ENCODE peak calls at places on chromosomes 6 and 20, in ten cellular contexts. One of them, this sample, is unnamed.

GRCh38 chr6:47964994-47965393 is 146.0 kb downstream of the PTCHD4 start:
- DNase-seq in adrenal gland: no peak
- DNase-seq in fibroblast of lung: no peak
- DNase-seq in Panc1: no peak
- DNase-seq in coronary artery: no peak
- DNase-seq in heart right ventricle: no peak
- DNase-seq in GM23338: no peak
- DNase-seq in IMR-90: no peak
- DNase-seq in lower leg skin: no peak
- DNase-seq in AG04449: no peak
- DNase-seq in this sample: no peak

GRCh38 chr6:90274481-90275030 is 22.1 kb downstream of the BACH2 start:
- DNase-seq in Panc1: no peak
- DNase-seq in adrenal gland: no peak
- DNase-seq in coronary artery: no peak
- DNase-seq in GM23338: peak
- DNase-seq in lower leg skin: no peak
- DNase-seq in heart right ventricle: no peak
- DNase-seq in AG04449: no peak
- DNase-seq in fibroblast of lung: no peak
- DNase-seq in IMR-90: no peak
- DNase-seq in this sample: no peak

GRCh38 chr6:97095466-97095865 is 170.9 kb downstream of the KLHL32 start:
- DNase-seq in IMR-90: no peak
- DNase-seq in Panc1: no peak
- DNase-seq in adrenal gland: no peak
- DNase-seq in GM23338: no peak
- DNase-seq in fibroblast of lung: no peak
- DNase-seq in AG04449: no peak
- DNase-seq in coronary artery: no peak
- DNase-seq in lower leg skin: no peak
- DNase-seq in heart right ventricle: no peak
- DNase-seq in this sample: no peak

GRCh38 chr6:39200498-39201020 is 28.7 kb downstream of the KCNK5 start:
- DNase-seq in fibroblast of lung: no peak
- DNase-seq in GM23338: no peak
- DNase-seq in Panc1: no peak
- DNase-seq in IMR-90: no peak
- DNase-seq in coronary artery: no peak
- DNase-seq in heart right ventricle: no peak
- DNase-seq in adrenal gland: no peak
- DNase-seq in AG04449: no peak
- DNase-seq in lower leg skin: no peak
- DNase-seq in this sample: no peak

GRCh38 chr6:89258912-89259311 is 41.8 kb upstream of the GABRR1 start:
- DNase-seq in Panc1: no peak
- DNase-seq in adrenal gland: no peak
- DNase-seq in IMR-90: no peak
- DNase-seq in GM23338: no peak
- DNase-seq in lower leg skin: no peak
- DNase-seq in fibroblast of lung: no peak
- DNase-seq in heart right ventricle: no peak
- DNase-seq in coronary artery: no peak
- DNase-seq in AG04449: no peak
- DNase-seq in this sample: no peak

GRCh38 chr20:38127920-38128528 is 37.0 kb downstream of the TGM2 start:
- DNase-seq in heart right ventricle: no peak
- DNase-seq in fibroblast of lung: no peak
- DNase-seq in IMR-90: no peak
- DNase-seq in lower leg skin: no peak
- DNase-seq in AG04449: no peak
- DNase-seq in GM23338: no peak
- DNase-seq in adrenal gland: peak
- DNase-seq in Panc1: no peak
- DNase-seq in coronary artery: peak
- DNase-seq in this sample: no peak

GRCh38 chr6:170177383-170178265 is 113.3 kb downstream of the DLL1 start:
- DNase-seq in fibroblast of lung: no peak
- DNase-seq in coronary artery: peak
- DNase-seq in IMR-90: no peak
- DNase-seq in Panc1: no peak
- DNase-seq in AG04449: no peak
- DNase-seq in heart right ventricle: no peak
- DNase-seq in adrenal gland: no peak
- DNase-seq in GM23338: no peak
- DNase-seq in lower leg skin: peak
- DNase-seq in this sample: no peak

GRCh38 chr6:66478705-66479104 is 771.7 kb upstream of the EYS start:
- DNase-seq in coronary artery: no peak
- DNase-seq in GM23338: no peak
- DNase-seq in lower leg skin: no peak
- DNase-seq in fibroblast of lung: no peak
- DNase-seq in Panc1: no peak
- DNase-seq in adrenal gland: no peak
- DNase-seq in IMR-90: no peak
- DNase-seq in AG04449: no peak
- DNase-seq in heart right ventricle: no peak
- DNase-seq in this sample: no peak

GRCh38 chr6:40996591-40997247 is 42.3 kb downstream of the UNC5CL start:
- DNase-seq in lower leg skin: no peak
- DNase-seq in adrenal gland: peak
- DNase-seq in IMR-90: peak
- DNase-seq in AG04449: no peak
- DNase-seq in fibroblast of lung: no peak
- DNase-seq in GM23338: peak
- DNase-seq in coronary artery: no peak
- DNase-seq in Panc1: no peak
- DNase-seq in heart right ventricle: no peak
- DNase-seq in this sample: no peak

GRCh38 chr20:953742-954141 is 37.6 kb upstream of the ANGPT4 start:
- DNase-seq in AG04449: no peak
- DNase-seq in heart right ventricle: no peak
- DNase-seq in fibroblast of lung: no peak
- DNase-seq in lower leg skin: no peak
- DNase-seq in Panc1: no peak
- DNase-seq in adrenal gland: no peak
- DNase-seq in GM23338: peak
- DNase-seq in coronary artery: no peak
- DNase-seq in IMR-90: no peak
- DNase-seq in this sample: peak

GRCh38 chr6:1726341-1726763 is 116.6 kb downstream of the FOXC1 start:
- DNase-seq in adrenal gland: no peak
- DNase-seq in heart right ventricle: no peak
- DNase-seq in coronary artery: no peak
- DNase-seq in fibroblast of lung: no peak
- DNase-seq in lower leg skin: no peak
- DNase-seq in Panc1: no peak
- DNase-seq in GM23338: peak
- DNase-seq in IMR-90: no peak
- DNase-seq in AG04449: no peak
- DNase-seq in this sample: no peak

GRCh38 chr6:166691199-166691598 is 64.1 kb upstream of the RPS6KA2 start:
- DNase-seq in heart right ventricle: peak
- DNase-seq in fibroblast of lung: peak
- DNase-seq in GM23338: no peak
- DNase-seq in lower leg skin: no peak
- DNase-seq in Panc1: peak
- DNase-seq in adrenal gland: peak
- DNase-seq in AG04449: peak
- DNase-seq in IMR-90: peak
- DNase-seq in coronary artery: no peak
- DNase-seq in this sample: no peak
- H3K4me3 ChIP-seq in heart right ventricle: no peak
- H3K4me3 ChIP-seq in fibroblast of lung: no peak
- H3K4me3 ChIP-seq in GM23338: no peak
- H3K4me3 ChIP-seq in lower leg skin: no peak
- H3K4me3 ChIP-seq in Panc1: no peak
- H3K4me3 ChIP-seq in adrenal gland: no peak
- H3K4me3 ChIP-seq in AG04449: no peak
- H3K4me3 ChIP-seq in IMR-90: no peak
- H3K4me3 ChIP-seq in coronary artery: no peak
- H3K4me3 ChIP-seq in this sample: no peak

GRCh38 chr20:60053125-60053812 is 95.0 kb downstream of the CDH26 start:
- DNase-seq in GM23338: no peak
- DNase-seq in Panc1: no peak
- DNase-seq in lower leg skin: no peak
- DNase-seq in heart right ventricle: no peak
- DNase-seq in adrenal gland: no peak
- DNase-seq in coronary artery: no peak
- DNase-seq in IMR-90: no peak
- DNase-seq in fibroblast of lung: no peak
- DNase-seq in AG04449: no peak
- DNase-seq in this sample: no peak

GRCh38 chr20:60048634-60049578 is 90.7 kb downstream of the CDH26 start:
- DNase-seq in adrenal gland: no peak
- DNase-seq in AG04449: no peak
- DNase-seq in lower leg skin: no peak
- DNase-seq in IMR-90: no peak
- DNase-seq in heart right ventricle: no peak
- DNase-seq in Panc1: no peak
- DNase-seq in fibroblast of lung: no peak
- DNase-seq in coronary artery: no peak
- DNase-seq in GM23338: no peak
- DNase-seq in this sample: no peak

GRCh38 chr20:60049601-60050000 is 91.4 kb downstream of the CDH26 start:
- DNase-seq in Panc1: no peak
- DNase-seq in AG04449: no peak
- DNase-seq in heart right ventricle: no peak
- DNase-seq in IMR-90: peak
- DNase-seq in lower leg skin: no peak
- DNase-seq in GM23338: no peak
- DNase-seq in coronary artery: no peak
- DNase-seq in adrenal gland: no peak
- DNase-seq in fibroblast of lung: peak
- DNase-seq in this sample: no peak

GRCh38 chr20:60052322-60052721 is 94.1 kb downstream of the CDH26 start:
- DNase-seq in heart right ventricle: no peak
- DNase-seq in lower leg skin: no peak
- DNase-seq in fibroblast of lung: no peak
- DNase-seq in Panc1: no peak
- DNase-seq in coronary artery: no peak
- DNase-seq in adrenal gland: no peak
- DNase-seq in AG04449: no peak
- DNase-seq in GM23338: no peak
- DNase-seq in IMR-90: no peak
- DNase-seq in this sample: no peak

DNA sequence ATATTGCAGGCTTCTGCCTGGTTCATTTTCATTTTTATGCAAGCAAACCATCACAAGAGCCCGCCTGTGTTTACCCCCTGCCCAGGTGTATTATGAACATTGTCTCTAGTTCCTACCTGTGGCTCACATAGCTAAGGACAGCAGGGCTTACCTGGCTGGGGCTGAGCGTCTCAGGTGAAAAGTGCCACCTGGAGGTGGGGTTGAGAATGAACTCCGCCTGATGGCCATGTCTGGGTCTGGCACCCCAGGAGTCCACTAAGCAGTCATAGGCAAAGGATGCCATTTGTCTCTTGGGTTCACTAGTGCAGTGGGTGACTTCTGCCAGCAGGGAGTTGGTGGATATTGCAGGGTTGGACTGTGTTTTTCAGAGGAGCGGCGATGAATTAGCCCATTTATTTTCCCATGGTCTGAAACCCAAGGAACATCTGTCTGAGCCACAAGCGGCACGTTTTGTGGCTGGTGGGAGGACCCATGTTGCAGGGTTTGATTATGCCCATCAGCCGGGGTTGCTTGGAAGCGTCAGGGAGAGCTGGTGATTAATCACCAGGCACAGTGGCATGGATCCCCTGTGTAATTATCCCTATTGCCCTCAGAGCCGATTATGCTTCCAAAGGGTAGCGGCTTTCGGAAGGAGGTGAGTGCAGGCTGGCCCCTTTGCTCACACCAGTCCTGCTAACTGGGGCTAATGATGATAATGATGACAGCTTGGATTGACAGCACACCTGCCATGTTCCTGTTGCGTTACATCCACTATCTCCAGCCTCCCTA is 92.2 kb downstream of the CDH26 start:
- DNase-seq in GM23338: peak
- DNase-seq in adrenal gland: no peak
- DNase-seq in Panc1: no peak
- DNase-seq in lower leg skin: no peak
- DNase-seq in heart right ventricle: no peak
- DNase-seq in IMR-90: no peak
- DNase-seq in coronary artery: no peak
- DNase-seq in fibroblast of lung: no peak
- DNase-seq in AG04449: no peak
- DNase-seq in this sample: no peak
- TF ChIP-seq CTCF in GM23338: peak
- TF ChIP-seq CTCF in adrenal gland: no peak
- TF ChIP-seq CTCF in Panc1: peak
- TF ChIP-seq CTCF in lower leg skin: no peak
- TF ChIP-seq CTCF in heart right ventricle: peak
- TF ChIP-seq CTCF in IMR-90: no peak
- TF ChIP-seq CTCF in coronary artery: no peak
- TF ChIP-seq CTCF in fibroblast of lung: no peak
- TF ChIP-seq CTCF in AG04449: no peak
- TF ChIP-seq CTCF in this sample: no peak

GRCh38 chr20:63361507-63362425 is 617 bp upstream of the CHRNA4 start:
- DNase-seq in IMR-90: no peak
- DNase-seq in fibroblast of lung: no peak
- DNase-seq in heart right ventricle: peak
- DNase-seq in Panc1: no peak
- DNase-seq in lower leg skin: no peak
- DNase-seq in GM23338: peak
- DNase-seq in adrenal gland: no peak
- DNase-seq in AG04449: no peak
- DNase-seq in coronary artery: no peak
- DNase-seq in this sample: no peak
- H3K4me3 ChIP-seq in IMR-90: no peak
- H3K4me3 ChIP-seq in fibroblast of lung: no peak
- H3K4me3 ChIP-seq in heart right ventricle: no peak
- H3K4me3 ChIP-seq in Panc1: no peak
- H3K4me3 ChIP-seq in lower leg skin: no peak
- H3K4me3 ChIP-seq in GM23338: peak
- H3K4me3 ChIP-seq in adrenal gland: no peak
- H3K4me3 ChIP-seq in AG04449: no peak
- H3K4me3 ChIP-seq in coronary artery: no peak
- H3K4me3 ChIP-seq in this sample: no peak

DNA sequence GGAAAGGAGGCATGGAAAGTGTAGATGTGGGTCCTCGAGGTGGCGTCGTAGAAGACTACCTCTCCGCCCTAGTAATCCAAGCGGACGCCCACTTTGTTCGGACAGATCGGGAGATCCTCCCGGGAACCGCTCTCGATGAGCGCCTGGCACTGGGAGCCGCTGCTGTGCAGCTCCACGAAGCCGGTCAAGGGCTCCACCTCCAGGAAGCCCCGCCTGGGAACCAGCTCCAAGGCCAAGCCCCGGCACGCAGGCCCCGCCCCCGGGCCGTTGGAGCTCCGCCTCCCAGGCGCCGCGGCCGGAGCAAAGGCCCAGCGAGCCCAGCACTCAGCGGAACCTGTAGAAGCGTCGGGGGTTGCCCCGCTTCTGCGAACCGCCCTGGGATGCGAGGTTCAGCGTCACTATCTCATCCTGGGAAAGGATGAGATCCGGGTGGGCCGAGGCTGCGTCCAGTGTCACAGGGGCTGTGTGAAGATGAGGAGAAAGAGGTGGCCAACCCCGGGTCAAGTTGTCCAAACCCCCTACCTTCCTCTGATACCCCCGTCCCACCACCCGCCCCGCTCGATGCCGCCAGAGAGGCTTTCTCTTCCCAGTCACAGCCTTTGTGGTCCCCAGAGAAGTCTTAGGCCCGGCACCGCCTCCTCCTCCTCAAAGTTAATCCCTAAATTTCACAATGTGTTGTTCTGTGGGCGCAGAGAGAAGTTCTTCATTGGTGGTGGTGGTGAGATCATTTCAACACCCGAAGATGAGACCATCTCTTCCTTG is 10.8 kb downstream of the TRIM31 start:
- DNase-seq in coronary artery: peak
- DNase-seq in adrenal gland: peak
- DNase-seq in AG04449: no peak
- DNase-seq in IMR-90: peak
- DNase-seq in lower leg skin: peak
- DNase-seq in GM23338: peak
- DNase-seq in Panc1: no peak
- DNase-seq in fibroblast of lung: peak
- DNase-seq in heart right ventricle: peak
- DNase-seq in this sample: peak
- TF ChIP-seq CTCF in coronary artery: no peak
- TF ChIP-seq CTCF in adrenal gland: no peak
- TF ChIP-seq CTCF in AG04449: no peak
- TF ChIP-seq CTCF in IMR-90: peak
- TF ChIP-seq CTCF in lower leg skin: no peak
- TF ChIP-seq CTCF in GM23338: peak
- TF ChIP-seq CTCF in Panc1: peak
- TF ChIP-seq CTCF in fibroblast of lung: no peak
- TF ChIP-seq CTCF in heart right ventricle: no peak
- TF ChIP-seq CTCF in this sample: no peak